ENCODE peak calls at places on chromosomes 2 and 18, in four cellular contexts. T is cardiac muscle cell, K is AG10803, U is NB4. Q is an unnamed sample.

GRCh38 chr2:138086556-138086955 is 122.3 kb downstream of the HNMT start:
- DNase-seq in T (peak; percentile 48), K (peak; percentile 12), U (no peak), Q (no peak)

GRCh38 chr2:232857158-232857563 is 12.9 kb upstream of the SNORC start:
- DNase-seq in T (peak; percentile 24), K (peak; percentile 46), U (no peak), Q (no peak)

GRCh38 chr2:30253873-30254691 is 22.7 kb downstream of the LBH start:
- DNase-seq in T (no peak), K (no peak), U (no peak), Q (no peak)

GRCh38 chr2:142052220-142052863 is 78.5 kb downstream of the LRP1B start:
- DNase-seq in T (no peak), K (no peak), U (no peak), Q (no peak)

GRCh38 chr18:13222371-13223281 is 4.1 kb downstream of the LDLRAD4 start:
- DNase-seq in T (no peak), K (peak; percentile 67), U (no peak), Q (no peak)

GRCh38 chr2:224410946-224411561 is 9.1 kb upstream of the FAM124B start:
- DNase-seq in T (peak; percentile 45), K (peak; percentile 67), U (no peak), Q (no peak)

GRCh38 chr2:97728091-97728596 is 14.8 kb downstream of the ZAP70 start:
- DNase-seq in T (peak; percentile 42), K (peak; percentile 56), U (no peak), Q (no peak)

GRCh38 chr2:204468689-204469429 is 76.4 kb upstream of the PARD3B start:
- DNase-seq in T (peak; percentile 48), K (peak; percentile 97), U (no peak), Q (no peak)

GRCh38 chr2:127560929-127561275 is 25.4 kb downstream of the MYO7B start:
- DNase-seq in T (no peak), K (peak; percentile 61), U (no peak), Q (no peak)

GRCh38 chr18:51266736-51267135 is 69.3 kb upstream of the MEX3C start:
- DNase-seq in T (peak; percentile 68), K (no peak), U (peak; percentile 61), Q (peak; percentile 2)

GRCh38 chr2:190344275-190344827 is 962 bp downstream of the INPP1 start:
- DNase-seq in T (no peak), K (peak; percentile 31), U (peak; percentile 71), Q (peak; percentile 77)

GRCh38 chr2:25453199-25453903 is 111.6 kb upstream of the DNMT3A start:
- DNase-seq in T (no peak), K (no peak), U (no peak), Q (peak; percentile 75)

GRCh38 chr18:79537758-79538157 is 141.8 kb upstream of the CTDP1 start:
- DNase-seq in T (no peak), K (no peak), U (no peak), Q (no peak)

GRCh38 chr2:138009622-138010021 is 45.3 kb downstream of the HNMT start:
- DNase-seq in T (no peak), K (no peak), U (no peak), Q (no peak)

GRCh38 chr2:111219285-111219684 is 98.6 kb downstream of the BCL2L11 start:
- DNase-seq in T (no peak), K (no peak), U (peak; percentile 74), Q (peak; percentile 90)

GRCh38 chr18:36309436-36310391 is 12.2 kb downstream of the FHOD3 start:
- DNase-seq in T (peak; percentile 99), K (peak; percentile 100), U (no peak), Q (no peak)

GRCh38 chr2:58702302-58702696 is 461.2 kb upstream of the FANCL start:
- DNase-seq in T (peak; percentile 1), K (no peak), U (no peak), Q (no peak)

GRCh38 chr2:23293063-23293462 is 91.9 kb upstream of the KLHL29 start:
- DNase-seq in T (peak; percentile 77), K (peak; percentile 58), U (peak; percentile 37), Q (no peak)

GRCh38 chr2:127985735-127986134 is 42.1 kb downstream of the SAP130 start:
- DNase-seq in T (no peak), K (no peak), U (no peak), Q (no peak)

GRCh38 chr2:39135678-39136259 is 14.9 kb upstream of the SOS1 start:
- DNase-seq in T (no peak), K (no peak), U (peak; percentile 13), Q (no peak)

GRCh38 chr2:65431417-65432226 is 777 bp downstream of the SPRED2 start:
- DNase-seq in T (peak; percentile 53), K (peak; percentile 29), U (peak; percentile 82), Q (peak; percentile 65)

GRCh38 chr2:108593547-108594098 is 59.4 kb downstream of the LIMS1 start:
- DNase-seq in T (peak; percentile 77), K (peak; percentile 95), U (peak; percentile 38), Q (no peak)

GRCh38 chr2:141554810-141555209 is 576.0 kb downstream of the LRP1B start:
- DNase-seq in T (peak; percentile 42), K (peak; percentile 37), U (peak; percentile 81), Q (peak; percentile 51)

GRCh38 chr2:215828528-215829184 is 184.7 kb downstream of the MREG start:
- DNase-seq in T (peak; percentile 88), K (peak; percentile 56), U (peak; percentile 80), Q (peak; percentile 75)

GRCh38 chr2:167381349-167381748 is 493.1 kb downstream of the XIRP2 start:
- DNase-seq in T (no peak), K (no peak), U (no peak), Q (no peak)

GRCh38 chr2:12302691-12303090 is 414.0 kb upstream of the TRIB2 start:
- DNase-seq in T (no peak), K (no peak), U (no peak), Q (no peak)

GRCh38 chr18:59200787-59201186 is 19.2 kb upstream of the GRP start:
- DNase-seq in T (no peak), K (peak; percentile 46), U (peak; percentile 2), Q (peak; percentile 7)

GRCh38 chr18:2706903-2707302 is 51.4 kb downstream of the SMCHD1 start:
- DNase-seq in T (peak; percentile 3), K (no peak), U (peak; percentile 12), Q (no peak)

GRCh38 chr2:159326569-159327255 is 40.2 kb upstream of the WDSUB1 start:
- DNase-seq in T (peak; percentile 69), K (peak; percentile 86), U (peak; percentile 28), Q (no peak)

GRCh38 chr2:156385242-156385641 is 50.9 kb upstream of the GPD2 start:
- DNase-seq in T (no peak), K (no peak), U (no peak), Q (no peak)

GRCh38 chr2:127623388-127624320 is 22.3 kb upstream of the GPR17 start:
- DNase-seq in T (peak; percentile 6), K (no peak), U (no peak), Q (no peak)

GRCh38 chr18:45670281-45670962 is 53.6 kb upstream of the SLC14A1 start:
- DNase-seq in T (peak; percentile 87), K (peak; percentile 55), U (peak; percentile 96), Q (peak; percentile 23)

DNA sequence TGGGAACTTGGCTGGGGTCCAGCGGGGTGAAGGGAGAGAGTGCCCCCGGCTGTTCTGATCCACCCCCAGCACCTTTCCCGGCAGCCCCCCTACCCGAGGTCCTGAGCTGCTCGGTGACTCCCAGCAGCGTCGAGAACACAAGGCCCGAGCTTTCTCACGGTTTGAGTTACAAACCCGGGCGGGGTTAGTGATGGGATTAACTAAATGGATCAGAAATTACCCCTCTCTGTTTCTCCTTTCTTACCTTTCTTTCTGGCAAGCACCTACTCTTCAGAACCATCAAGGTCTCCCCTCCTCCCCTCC is 139.4 kb upstream of the GPC1 start:
- DNase-seq in T (no peak), K (no peak), U (no peak), Q (no peak)
- H3K4me3 ChIP-seq in T (no peak overlapping the region), K (no peak overlapping the region), U (no peak overlapping the region), Q (no peak overlapping the region)

GRCh38 chr2:6692061-6692460 is 173.6 kb downstream of the CMPK2 start:
- DNase-seq in T (no peak), K (no peak), U (no peak), Q (no peak)

GRCh38 chr2:6694555-6694954 is 171.2 kb downstream of the CMPK2 start:
- DNase-seq in T (no peak), K (no peak), U (no peak), Q (no peak)

DNA sequence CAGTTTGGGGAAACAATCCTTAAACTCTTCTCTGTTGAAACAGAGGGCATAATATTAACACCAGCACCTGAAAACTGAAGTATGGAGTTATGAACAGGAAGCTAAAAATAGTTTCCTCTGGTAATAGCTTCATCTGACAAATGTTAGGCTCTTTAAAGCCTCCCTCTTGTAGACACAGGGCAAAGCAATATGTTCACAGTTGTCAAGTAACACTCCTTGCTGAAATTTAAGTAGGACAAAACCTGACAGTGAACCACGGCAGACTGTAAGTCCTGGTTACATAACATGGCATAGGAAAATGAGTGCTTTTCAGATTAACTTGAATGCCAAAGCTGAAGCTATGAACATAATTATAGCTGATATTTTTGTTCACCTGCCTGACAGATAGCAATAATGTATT is 172.9 kb downstream of the CMPK2 start:
- DNase-seq in T (no peak), K (no peak), U (no peak), Q (no peak)
- H3K4me3 ChIP-seq in T (no peak overlapping the region), K (no peak overlapping the region), U (no peak overlapping the region), Q (no peak overlapping the region)

GRCh38 chr2:200797242-200797770 is 14.4 kb upstream of the BZW1 start:
- DNase-seq in T (peak; percentile 64), K (peak; percentile 49), U (peak; percentile 60), Q (no peak)
- H3K4me3 ChIP-seq in T (no peak overlapping the region), K (no peak overlapping the region), U (no peak overlapping the region), Q (no peak overlapping the region)

DNA sequence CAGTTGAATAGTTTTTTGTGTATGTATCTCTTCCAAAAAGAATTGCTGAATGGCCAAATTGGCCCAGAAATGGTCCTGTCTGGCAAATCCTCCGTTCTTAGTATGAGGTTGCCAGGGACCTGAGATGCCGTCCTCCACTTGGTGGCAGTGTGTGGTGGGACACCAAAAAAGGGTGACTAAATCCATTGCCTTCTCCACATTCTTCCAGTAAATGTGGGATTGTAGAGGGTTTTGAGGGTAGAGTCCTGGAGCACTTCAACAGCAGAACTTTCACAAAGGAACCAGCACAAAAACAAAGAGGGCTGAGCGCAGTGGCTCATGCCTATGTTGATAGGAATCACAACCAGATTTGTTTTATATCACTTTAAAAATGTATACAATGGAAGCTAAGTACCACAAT is 199.9 kb downstream of the BCL2 start:
- DNase-seq in T (peak; percentile 36), K (peak; percentile 34), U (peak; percentile 67), Q (peak; percentile 46)
- H3K4me3 ChIP-seq in T (no peak overlapping the region), K (no peak overlapping the region), U (no peak overlapping the region), Q (no peak overlapping the region)

GRCh38 chr2:50564781-50565180 is 467.2 kb downstream of the NRXN1 start:
- DNase-seq in T (no peak), K (no peak), U (no peak), Q (no peak)
- H3K4me3 ChIP-seq in T (no peak overlapping the region), K (no peak overlapping the region), U (no peak overlapping the region), Q (no peak overlapping the region)

DNA sequence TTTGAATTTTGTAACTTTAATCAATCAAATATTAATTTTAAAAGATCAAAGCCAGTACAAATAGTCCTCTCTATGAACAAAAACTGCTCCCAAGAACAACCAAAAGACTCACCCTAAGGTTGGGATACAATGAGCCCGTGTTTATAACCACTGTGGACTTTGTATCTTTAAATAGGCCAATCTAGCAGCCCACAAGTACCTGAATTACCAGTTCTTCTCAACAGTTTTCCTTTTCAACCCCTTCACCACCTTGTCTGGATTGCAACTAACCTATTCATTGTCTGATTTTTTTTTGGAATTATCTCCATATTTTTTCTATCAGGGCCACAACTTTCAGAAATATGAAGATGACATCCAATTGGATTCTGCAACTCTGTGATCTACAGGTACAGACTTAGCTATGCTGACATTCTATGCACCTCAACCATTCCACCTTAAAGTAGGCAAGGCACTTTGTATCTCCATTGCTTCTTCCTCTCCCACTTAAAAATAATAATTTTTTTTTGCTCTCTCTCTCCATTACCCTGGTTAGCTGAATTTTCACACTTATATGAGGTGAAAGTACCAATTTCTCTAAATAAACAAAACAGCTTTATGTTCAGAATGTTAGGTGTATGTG is 81.9 kb upstream of the MAPRE2 start:
- DNase-seq in T (no peak), K (no peak), U (no peak), Q (no peak)
- H3K4me3 ChIP-seq in T (no peak overlapping the region), K (no peak overlapping the region), U (no peak overlapping the region), Q (no peak overlapping the region)

Q was measured in GM12865.